ENCODE peak calls at places on chromosomes 5 and 9, in six cellular contexts. One of them, this sample, is unnamed.

GRCh38 chr5:176730815-176731475 is 79.4 kb upstream of the UNC5A start:
- DNase-seq in IMR-90: no peak
- DNase-seq in H9: no peak
- DNase-seq in trophoblast cell: no peak
- DNase-seq in mesenchymal stem cell: no peak
- DNase-seq in H1: no peak
- DNase-seq in this sample: no peak

GRCh38 chr5:139726248-139726647 is 69.4 kb upstream of the PSD2 start:
- DNase-seq in H1: no peak
- DNase-seq in IMR-90: no peak
- DNase-seq in trophoblast cell: no peak
- DNase-seq in H9: no peak
- DNase-seq in mesenchymal stem cell: no peak
- DNase-seq in this sample: no peak

GRCh38 chr5:179326176-179326997 is 18.9 kb downstream of the ADAMTS2 start:
- DNase-seq in trophoblast cell: no peak
- DNase-seq in H1: no peak
- DNase-seq in mesenchymal stem cell: peak
- DNase-seq in IMR-90: peak
- DNase-seq in H9: peak
- DNase-seq in this sample: no peak

GRCh38 chr5:72439192-72439591 is 68.0 kb downstream of the ZNF366 start:
- DNase-seq in mesenchymal stem cell: no peak
- DNase-seq in trophoblast cell: no peak
- DNase-seq in IMR-90: no peak
- DNase-seq in H9: no peak
- DNase-seq in H1: no peak
- DNase-seq in this sample: no peak

GRCh38 chr5:176748967-176749935 is 61.1 kb upstream of the UNC5A start:
- DNase-seq in IMR-90: no peak
- DNase-seq in mesenchymal stem cell: no peak
- DNase-seq in H1: no peak
- DNase-seq in H9: no peak
- DNase-seq in trophoblast cell: no peak
- DNase-seq in this sample: no peak

GRCh38 chr9:133347515-133347984 is 381 bp downstream of the MED22 start:
- DNase-seq in mesenchymal stem cell: peak
- DNase-seq in H1: no peak
- DNase-seq in IMR-90: no peak
- DNase-seq in trophoblast cell: peak
- DNase-seq in H9: no peak
- DNase-seq in this sample: peak

GRCh38 chr9:102832814-102833213 is 162.3 kb upstream of the CYLC2 start:
- DNase-seq in IMR-90: no peak
- DNase-seq in mesenchymal stem cell: no peak
- DNase-seq in trophoblast cell: no peak
- DNase-seq in H9: no peak
- DNase-seq in H1: no peak
- DNase-seq in this sample: no peak

GRCh38 chr5:66609615-66610014 is 13.4 kb downstream of the MAST4 start:
- DNase-seq in mesenchymal stem cell: no peak
- DNase-seq in IMR-90: no peak
- DNase-seq in H9: no peak
- DNase-seq in trophoblast cell: no peak
- DNase-seq in H1: no peak
- DNase-seq in this sample: no peak

GRCh38 chr5:139138790-139139189 is 59.4 kb downstream of the SIL1 start:
- DNase-seq in trophoblast cell: peak
- DNase-seq in H1: no peak
- DNase-seq in mesenchymal stem cell: peak
- DNase-seq in IMR-90: peak
- DNase-seq in H9: peak
- DNase-seq in this sample: no peak

GRCh38 chr5:149471406-149472183 is 79.6 kb downstream of the CSNK1A1 start:
- DNase-seq in H9: no peak
- DNase-seq in trophoblast cell: no peak
- DNase-seq in mesenchymal stem cell: peak
- DNase-seq in H1: no peak
- DNase-seq in IMR-90: peak
- DNase-seq in this sample: no peak

GRCh38 chr5:147743686-147744332 is 38.7 kb downstream of the JAKMIP2 start:
- DNase-seq in IMR-90: no peak
- DNase-seq in H1: no peak
- DNase-seq in H9: no peak
- DNase-seq in trophoblast cell: no peak
- DNase-seq in mesenchymal stem cell: peak
- DNase-seq in this sample: no peak

GRCh38 chr9:125604189-125604588 is 102.8 kb downstream of the MAPKAP1 start:
- DNase-seq in H1: no peak
- DNase-seq in trophoblast cell: no peak
- DNase-seq in mesenchymal stem cell: no peak
- DNase-seq in IMR-90: no peak
- DNase-seq in H9: no peak
- DNase-seq in this sample: no peak

GRCh38 chr9:88605500-88606172 is 70.7 kb downstream of the NXNL2 start:
- DNase-seq in H9: no peak
- DNase-seq in H1: no peak
- DNase-seq in mesenchymal stem cell: peak
- DNase-seq in IMR-90: peak
- DNase-seq in trophoblast cell: no peak
- DNase-seq in this sample: no peak

GRCh38 chr5:154260224-154260859 is 69.8 kb downstream of the GALNT10 start:
- DNase-seq in mesenchymal stem cell: peak
- DNase-seq in IMR-90: no peak
- DNase-seq in H9: no peak
- DNase-seq in H1: no peak
- DNase-seq in trophoblast cell: no peak
- DNase-seq in this sample: peak

GRCh38 chr9:127211983-127212382 is 52.6 kb upstream of the GARNL3 start:
- DNase-seq in IMR-90: no peak
- DNase-seq in trophoblast cell: no peak
- DNase-seq in H1: no peak
- DNase-seq in mesenchymal stem cell: no peak
- DNase-seq in H9: no peak
- DNase-seq in this sample: no peak

GRCh38 chr5:32909207-32909606 is 198.1 kb downstream of the NPR3 start:
- DNase-seq in trophoblast cell: no peak
- DNase-seq in IMR-90: peak
- DNase-seq in H9: no peak
- DNase-seq in mesenchymal stem cell: peak
- DNase-seq in H1: no peak
- DNase-seq in this sample: no peak
- H3K14ac ChIP-seq in trophoblast cell: no peak
- H3K14ac ChIP-seq in IMR-90: peak
- H3K14ac ChIP-seq in H9: no peak
- H3K14ac ChIP-seq in mesenchymal stem cell: no peak
- H3K14ac ChIP-seq in H1: no peak
- H3K14ac ChIP-seq in this sample: no peak

GRCh38 chr5:111198281-111198948 is 25.8 kb upstream of the CAMK4 start:
- DNase-seq in H9: no peak
- DNase-seq in IMR-90: no peak
- DNase-seq in mesenchymal stem cell: no peak
- DNase-seq in trophoblast cell: no peak
- DNase-seq in H1: no peak
- DNase-seq in this sample: no peak

GRCh38 chr5:111194925-111195324 is 29.3 kb upstream of the CAMK4 start:
- DNase-seq in mesenchymal stem cell: peak
- DNase-seq in H9: no peak
- DNase-seq in H1: no peak
- DNase-seq in IMR-90: peak
- DNase-seq in trophoblast cell: no peak
- DNase-seq in this sample: no peak

GRCh38 chr5:111197523-111197922 is 26.7 kb upstream of the CAMK4 start:
- DNase-seq in mesenchymal stem cell: peak
- DNase-seq in H9: no peak
- DNase-seq in trophoblast cell: no peak
- DNase-seq in IMR-90: no peak
- DNase-seq in H1: no peak
- DNase-seq in this sample: no peak

DNA sequence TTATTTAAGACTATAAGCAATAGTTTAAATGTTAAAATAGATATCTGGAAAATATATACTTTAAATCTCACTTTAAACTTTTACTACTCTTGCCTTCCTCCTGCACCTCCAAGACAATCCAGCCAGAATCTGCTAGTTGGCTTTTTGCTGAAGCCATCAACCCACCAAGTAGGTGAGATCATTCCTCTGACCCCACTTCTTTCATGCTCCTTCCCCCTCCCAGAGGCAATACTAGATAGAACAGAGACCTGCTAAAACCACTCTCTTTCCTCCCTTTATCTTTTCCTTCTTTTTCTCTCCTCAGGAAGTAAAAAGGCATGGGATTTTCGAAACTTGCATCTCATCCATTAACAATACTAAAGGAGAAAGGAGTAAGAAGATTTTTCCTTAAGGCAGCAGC is 30.1 kb upstream of the CAMK4 start:
- DNase-seq in trophoblast cell: no peak
- DNase-seq in H1: no peak
- DNase-seq in H9: no peak
- DNase-seq in IMR-90: no peak
- DNase-seq in mesenchymal stem cell: no peak
- DNase-seq in this sample: no peak
- H2BK120ac ChIP-seq in trophoblast cell: no peak
- H2BK120ac ChIP-seq in H1: no peak
- H2BK120ac ChIP-seq in H9: no peak
- H2BK120ac ChIP-seq in IMR-90: no peak
- H2BK120ac ChIP-seq in mesenchymal stem cell: no peak
- H2BK120ac ChIP-seq in this sample: no peak

GRCh38 chr5:74396913-74397606 is 243.5 kb downstream of the ENC1 start:
- DNase-seq in IMR-90: no peak
- DNase-seq in mesenchymal stem cell: no peak
- DNase-seq in H1: no peak
- DNase-seq in H9: no peak
- DNase-seq in trophoblast cell: no peak
- DNase-seq in this sample: no peak
- H3K14ac ChIP-seq in IMR-90: no peak
- H3K14ac ChIP-seq in mesenchymal stem cell: no peak
- H3K14ac ChIP-seq in H1: no peak
- H3K14ac ChIP-seq in H9: no peak
- H3K14ac ChIP-seq in trophoblast cell: peak
- H3K14ac ChIP-seq in this sample: no peak

GRCh38 chr5:108516771-108517170 is 134.9 kb upstream of the FBXL17 start:
- DNase-seq in IMR-90: no peak
- DNase-seq in H1: no peak
- DNase-seq in mesenchymal stem cell: no peak
- DNase-seq in trophoblast cell: no peak
- DNase-seq in H9: no peak
- DNase-seq in this sample: no peak

GRCh38 chr5:108524564-108524963 is 142.7 kb upstream of the FBXL17 start:
- DNase-seq in IMR-90: no peak
- DNase-seq in trophoblast cell: no peak
- DNase-seq in H9: no peak
- DNase-seq in mesenchymal stem cell: no peak
- DNase-seq in H1: no peak
- DNase-seq in this sample: no peak

GRCh38 chr5:108521011-108521700 is 139.3 kb upstream of the FBXL17 start:
- DNase-seq in mesenchymal stem cell: peak
- DNase-seq in IMR-90: no peak
- DNase-seq in trophoblast cell: no peak
- DNase-seq in H9: no peak
- DNase-seq in H1: no peak
- DNase-seq in this sample: no peak

GRCh38 chr5:108523360-108523759 is 141.5 kb upstream of the FBXL17 start:
- DNase-seq in H9: no peak
- DNase-seq in H1: no peak
- DNase-seq in IMR-90: no peak
- DNase-seq in mesenchymal stem cell: no peak
- DNase-seq in trophoblast cell: no peak
- DNase-seq in this sample: no peak

GRCh38 chr5:108521841-108522506 is 140.1 kb upstream of the FBXL17 start:
- DNase-seq in trophoblast cell: peak
- DNase-seq in mesenchymal stem cell: peak
- DNase-seq in H1: no peak
- DNase-seq in H9: no peak
- DNase-seq in IMR-90: peak
- DNase-seq in this sample: peak
- H2BK120ac ChIP-seq in trophoblast cell: no peak
- H2BK120ac ChIP-seq in mesenchymal stem cell: no peak
- H2BK120ac ChIP-seq in H1: no peak
- H2BK120ac ChIP-seq in H9: no peak
- H2BK120ac ChIP-seq in IMR-90: no peak
- H2BK120ac ChIP-seq in this sample: no peak

DNA sequence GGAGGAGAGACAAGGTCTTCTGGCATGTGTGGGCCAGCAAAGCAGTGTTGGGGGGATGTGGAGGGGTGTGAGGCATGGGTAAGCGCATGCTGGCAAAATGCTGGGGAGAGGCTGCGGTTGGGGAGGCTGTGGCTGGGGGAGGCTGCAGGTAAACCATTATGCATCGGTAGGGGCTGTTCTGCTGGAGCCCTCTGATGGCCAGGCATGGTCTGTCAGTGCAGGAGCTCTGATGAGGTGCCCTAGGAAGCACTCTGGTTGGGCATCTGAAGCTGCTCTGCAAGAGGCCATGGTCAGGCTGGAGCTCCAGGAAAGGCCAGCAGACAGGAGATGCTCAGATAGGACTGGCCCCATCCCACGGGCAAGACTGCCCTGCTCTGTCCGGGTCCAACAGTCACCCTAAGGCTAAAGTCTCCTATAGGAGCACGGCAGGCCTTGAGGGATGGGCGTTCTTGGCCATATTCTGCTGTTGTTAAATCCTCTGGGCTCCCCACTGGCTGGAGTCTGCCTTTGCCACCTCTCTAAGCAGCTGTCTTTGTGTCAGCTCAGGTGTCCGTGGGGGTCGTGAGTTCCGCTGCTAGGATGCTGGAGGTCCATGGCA is 28.7 kb downstream of the ITGA2 start:
- DNase-seq in IMR-90: no peak
- DNase-seq in H1: no peak
- DNase-seq in mesenchymal stem cell: no peak
- DNase-seq in trophoblast cell: no peak
- DNase-seq in H9: no peak
- DNase-seq in this sample: no peak
- H3K14ac ChIP-seq in IMR-90: peak
- H3K14ac ChIP-seq in H1: no peak
- H3K14ac ChIP-seq in mesenchymal stem cell: no peak
- H3K14ac ChIP-seq in trophoblast cell: no peak
- H3K14ac ChIP-seq in H9: peak
- H3K14ac ChIP-seq in this sample: no peak

GRCh38 chr5:94402096-94402495 is 216.3 kb downstream of the KIAA0825 start:
- DNase-seq in mesenchymal stem cell: no peak
- DNase-seq in H9: no peak
- DNase-seq in H1: no peak
- DNase-seq in IMR-90: peak
- DNase-seq in trophoblast cell: no peak
- DNase-seq in this sample: no peak
- H2BK120ac ChIP-seq in mesenchymal stem cell: no peak
- H2BK120ac ChIP-seq in H9: no peak
- H2BK120ac ChIP-seq in H1: no peak
- H2BK120ac ChIP-seq in IMR-90: no peak
- H2BK120ac ChIP-seq in trophoblast cell: no peak
- H2BK120ac ChIP-seq in this sample: no peak